ENCODE peak calls at places on chromosomes 4 and X, in five cellular contexts. M is IMR-90, Z is A549, G is K562, K is GM12878. N is an unnamed sample.
A peak's percentile ranks its signal among the peaks of the same experiment; 100 is the strongest.

GRCh38 chr4:38728651-38729141 is 54.1 kb downstream of the TLR10 start:
- DNase-seq in Z (no peak), G (peak; percentile 22), K (no peak), M (no peak), N (no peak)

GRCh38 chrX:124502144-124502543 is 155.8 kb downstream of the SH2D1A start:
- DNase-seq in Z (no peak), K (no peak), M (no peak), G (no peak), N (no peak)

GRCh38 chr4:113457886-113458285 is 303.7 kb downstream of the CAMK2D start:
- DNase-seq in M (peak; percentile 65), G (no peak), K (no peak), Z (no peak), N (no peak)

GRCh38 chr4:156252300-156253016 is 298.8 kb upstream of the CTSO start:
- DNase-seq in Z (no peak), G (no peak), K (no peak), M (peak; percentile 52), N (no peak)

GRCh38 chr4:84482564-84483563 is 16.2 kb downstream of the NKX6-1 start:
- DNase-seq in G (no peak), M (no peak), Z (no peak), K (no peak), N (peak; percentile 44)

GRCh38 chrX:102546818-102547493 is 30.4 kb upstream of the TMSB15A start:
- DNase-seq in Z (no peak), G (no peak), M (no peak), K (no peak), N (peak; percentile 54)

GRCh38 chr4:16757080-16757521 is 141.3 kb downstream of the LDB2 start:
- DNase-seq in K (no peak), Z (no peak), M (peak; percentile 55), G (no peak), N (peak; percentile 15)

GRCh38 chr4:6840062-6840976 is 57.8 kb downstream of the KIAA0232 start:
- DNase-seq in K (no peak), Z (no peak), M (peak; percentile 34), G (peak; percentile 75), N (no peak)

GRCh38 chr4:126223784-126224407 is 909.1 kb downstream of the FAT4 start:
- DNase-seq in K (no peak), Z (no peak), M (peak; percentile 23), G (peak; percentile 13), N (no peak)

GRCh38 chr4:84258905-84259830 is 239.9 kb downstream of the NKX6-1 start:
- DNase-seq in K (peak; percentile 37), G (peak; percentile 26), Z (peak; percentile 1), M (peak; percentile 32), N (no peak)

GRCh38 chr4:150722908-150723362 is 141.0 kb downstream of the MAB21L2 start:
- DNase-seq in M (no peak), G (no peak), K (no peak), Z (no peak), N (no peak)

GRCh38 chr4:1533501-1534064 is 127.3 kb upstream of the NKX1-1 start:
- DNase-seq in Z (no peak), M (peak; percentile 2), G (no peak), K (no peak), N (no peak)
- TF ChIP-seq RCOR1 in Z (no peak), M (no peak), G (no peak), K (no peak), N (no peak)

GRCh38 chr4:47045261-47045660 is 13.9 kb downstream of the GABRB1 start:
- DNase-seq in K (no peak), Z (no peak), M (no peak), G (no peak), N (no peak)
- H3K4me3 ChIP-seq in K (no peak overlapping the region), Z (no peak overlapping the region), M (no peak overlapping the region), G (no peak overlapping the region), N (no peak overlapping the region)

GRCh38 chr4:80431203-80431602 is 95.7 kb downstream of the CFAP299 start:
- DNase-seq in Z (no peak), M (no peak), G (no peak), K (no peak), N (no peak)

GRCh38 chr4:80438016-80438415 is 102.5 kb downstream of the CFAP299 start:
- DNase-seq in Z (no peak), G (no peak), K (no peak), M (no peak), N (no peak)

DNA sequence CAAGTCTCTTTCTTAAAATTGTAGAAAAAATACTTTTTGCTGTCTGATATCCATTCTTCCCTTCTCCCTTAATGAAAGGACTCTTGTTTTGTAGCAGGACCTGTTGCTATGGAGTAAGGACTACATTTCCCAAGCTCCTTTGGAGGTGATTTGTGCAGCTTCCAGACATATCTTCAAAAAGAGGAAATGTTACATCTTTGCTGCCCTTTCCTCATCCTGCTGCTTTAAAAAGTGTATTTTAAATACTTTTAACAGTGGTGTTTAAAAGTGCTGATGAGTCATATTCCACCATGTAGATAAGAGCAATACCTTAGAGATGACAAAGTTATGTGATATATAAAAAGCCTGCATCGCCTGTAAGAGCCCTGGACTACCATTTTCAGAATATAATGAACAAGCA is 98.7 kb downstream of the CFAP299 start:
- DNase-seq in G (no peak), M (peak; percentile 95), Z (no peak), K (no peak), N (no peak)
- TF ChIP-seq RCOR1 in G (no peak), M (no peak), Z (no peak), K (no peak), N (no peak)

GRCh38 chr4:77113069-77113468 is 37.3 kb upstream of the CCNI start:
- DNase-seq in K (no peak), M (no peak), G (no peak), Z (no peak), N (no peak)

GRCh38 chr4:77110707-77111106 is 34.9 kb upstream of the CCNI start:
- DNase-seq in Z (no peak), M (no peak), K (no peak), G (no peak), N (no peak)
- H3K4me3 ChIP-seq in Z (no peak overlapping the region), M (no peak overlapping the region), K (no peak overlapping the region), G (no peak overlapping the region), N (no peak overlapping the region)

GRCh38 chrX:97700547-97700946 is 816.8 kb downstream of the RPA4 start:
- DNase-seq in M (no peak), G (no peak), Z (no peak), K (no peak), N (no peak)

GRCh38 chrX:97704881-97705280 is 821.2 kb downstream of the RPA4 start:
- DNase-seq in M (no peak), G (no peak), Z (no peak), K (no peak), N (no peak)

GRCh38 chrX:97704474-97704873 is 820.8 kb downstream of the RPA4 start:
- DNase-seq in M (no peak), G (no peak), K (no peak), Z (no peak), N (no peak)

DNA sequence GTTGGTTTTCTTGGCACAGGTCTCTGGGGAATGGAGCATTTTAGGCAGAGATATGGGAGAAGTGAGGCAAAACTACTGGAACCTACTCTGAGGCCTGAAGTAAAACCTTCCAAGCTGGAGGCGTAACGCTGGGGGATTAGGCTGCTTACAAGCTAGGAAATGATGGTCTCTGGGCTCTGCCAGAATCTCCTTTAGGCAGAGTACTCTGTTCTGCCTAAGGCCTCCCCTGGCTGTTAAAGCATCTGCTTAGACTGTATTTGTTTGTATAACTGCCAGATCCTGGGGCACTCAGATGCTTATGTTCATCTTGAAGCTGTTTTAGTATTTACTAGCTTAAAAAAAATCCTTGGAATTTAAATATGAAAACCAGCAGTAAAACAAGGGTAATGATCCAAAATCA is 822.2 kb downstream of the RPA4 start:
- DNase-seq in Z (no peak), G (no peak), K (no peak), M (peak; percentile 2), N (no peak)
- TF ChIP-seq RCOR1 in Z (no peak), G (no peak), K (no peak), M (no peak), N (no peak)